ENCODE peak calls at places on chromosome X, in ten cellular contexts. W is lower leg skin, A is HepG2, M is fibroblast of the aortic adventitia, Z is Peyer's patch, H is tibial artery, G is keratinocyte, F is fibroblast of pulmonary artery, B is neural crest cell, V is heart right ventricle. J is an unnamed sample.

GRCh38 chrX:131734621-131735020 is 190.7 kb downstream of the OR13H1 start:
- DNase-seq in V (peak), W (peak), G (no peak), M (peak), F (no peak), A (no peak), H (no peak), Z (peak), B (no peak), J (no peak)

GRCh38 chrX:40340116-40340515 is 240.7 kb upstream of the ATP6AP2 start:
- DNase-seq in V (no peak), M (no peak), B (no peak), A (no peak), Z (no peak), F (no peak), W (no peak), H (no peak), G (no peak), J (no peak)

GRCh38 chrX:36961590-36961989 is 46.6 kb upstream of the FAM47C start:
- DNase-seq in G (no peak), V (no peak), M (no peak), H (no peak), Z (no peak), F (no peak), A (peak), B (no peak), W (no peak), J (no peak)

GRCh38 chrX:71366674-71367256 is 608 bp downstream of the TAF1 start:
- DNase-seq in W (peak), M (peak), H (no peak), F (peak), G (no peak), B (no peak), V (peak), A (no peak), Z (peak), J (peak)

GRCh38 chrX:45198301-45198700 is 2.4 kb downstream of the DIPK2B start:
- DNase-seq in W (no peak), M (no peak), F (peak), V (no peak), H (no peak), A (no peak), G (no peak), B (no peak), Z (no peak), J (no peak)

GRCh38 chrX:101550362-101550761 is at the start of gene ARMCX1:
- DNase-seq in F (peak), H (peak), G (no peak), A (no peak), V (peak), W (peak), B (peak), M (peak), Z (peak), J (peak)

GRCh38 chrX:150731795-150732194 is 38.6 kb downstream of the MTMR1 start:
- DNase-seq in W (no peak), B (no peak), M (peak), Z (no peak), H (no peak), A (no peak), V (peak), G (no peak), F (peak), J (no peak)

GRCh38 chrX:14529288-14529989 is at the start of gene GLRA2:
- DNase-seq in M (peak), A (peak), B (peak), F (peak), G (no peak), W (no peak), Z (peak), V (no peak), H (no peak), J (peak)

GRCh38 chrX:95733426-95733825 is 951.2 kb upstream of the DIAPH2 start:
- DNase-seq in H (no peak), F (no peak), G (no peak), V (no peak), B (no peak), Z (no peak), A (no peak), M (no peak), W (no peak), J (no peak)

GRCh38 chrX:134604701-134605271 is 53.5 kb downstream of the PLAC1 start:
- DNase-seq in A (no peak), V (peak), F (peak), B (no peak), H (no peak), G (no peak), M (peak), W (no peak), Z (no peak), J (peak)

GRCh38 chrX:43964936-43965335 is 8.3 kb downstream of the NDP start:
- DNase-seq in V (no peak), F (no peak), M (no peak), G (no peak), W (no peak), B (no peak), A (no peak), Z (no peak), H (no peak), J (no peak)

GRCh38 chrX:150966235-150966634 is 16.9 kb upstream of the HMGB3 start:
- DNase-seq in H (no peak), B (peak), Z (no peak), A (no peak), F (no peak), V (no peak), W (no peak), M (no peak), G (no peak), J (no peak)

GRCh38 chrX:1932231-1932630 is 317.4 kb downstream of the ASMT start:
- DNase-seq in V (no peak), H (no peak), Z (no peak), M (no peak), G (no peak), B (no peak), A (no peak), F (peak), W (no peak), J (no peak)

GRCh38 chrX:44872319-44872816 is 620 bp upstream of the KDM6A start:
- DNase-seq in G (no peak), Z (no peak), M (no peak), F (peak), A (no peak), V (no peak), H (no peak), W (peak), B (no peak), J (peak)

GRCh38 chrX:23008431-23009099 is 8.8 kb downstream of the DDX53 start:
- DNase-seq in F (peak), Z (no peak), W (no peak), H (no peak), V (no peak), B (no peak), M (peak), G (no peak), A (peak), J (no peak)

GRCh38 chrX:94400488-94400887 is 726.5 kb downstream of the FAM133A start:
- DNase-seq in G (peak), F (no peak), M (no peak), A (peak), B (no peak), Z (no peak), H (no peak), W (no peak), V (no peak), J (no peak)

GRCh38 chrX:63513825-63514574 is 162.9 kb upstream of the SPIN4 start:
- DNase-seq in G (no peak), H (no peak), V (peak), F (peak), M (peak), Z (no peak), W (no peak), A (no peak), B (no peak), J (peak)

GRCh38 chrX:9797961-9798360 is 11.7 kb downstream of the SHROOM2 start:
- DNase-seq in B (no peak), F (no peak), H (no peak), M (no peak), G (no peak), W (no peak), Z (no peak), V (no peak), A (no peak), J (no peak)

DNA sequence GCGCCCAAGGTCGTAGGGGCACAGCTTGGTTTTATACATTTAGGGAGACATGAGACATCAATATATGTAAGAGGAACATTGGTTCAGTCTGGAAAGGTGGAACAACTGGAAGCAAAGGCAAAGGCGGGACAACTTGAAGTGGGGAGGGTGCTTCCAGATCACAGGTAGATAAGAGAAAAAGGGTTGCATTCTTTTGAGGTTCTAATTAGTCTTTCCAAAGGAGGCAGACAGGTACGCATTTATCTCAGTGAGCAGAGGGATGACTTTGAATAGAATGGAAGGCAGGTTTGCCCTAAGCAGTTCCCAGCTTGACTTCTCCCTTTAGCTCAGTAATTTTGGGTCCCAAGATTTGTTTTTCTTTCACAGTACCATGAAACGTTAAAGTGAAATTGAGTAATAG is 223.2 kb downstream of the FAM47A start:
- DNase-seq in W (no peak), V (no peak), H (no peak), A (no peak), Z (no peak), F (no peak), G (no peak), M (no peak), B (no peak), J (no peak)
- TF ChIP-seq CTCF in W (no peak), V (no peak), H (no peak), A (no peak), Z (no peak), F (no peak), G (no peak), M (no peak), B (no peak), J (no peak)

DNA sequence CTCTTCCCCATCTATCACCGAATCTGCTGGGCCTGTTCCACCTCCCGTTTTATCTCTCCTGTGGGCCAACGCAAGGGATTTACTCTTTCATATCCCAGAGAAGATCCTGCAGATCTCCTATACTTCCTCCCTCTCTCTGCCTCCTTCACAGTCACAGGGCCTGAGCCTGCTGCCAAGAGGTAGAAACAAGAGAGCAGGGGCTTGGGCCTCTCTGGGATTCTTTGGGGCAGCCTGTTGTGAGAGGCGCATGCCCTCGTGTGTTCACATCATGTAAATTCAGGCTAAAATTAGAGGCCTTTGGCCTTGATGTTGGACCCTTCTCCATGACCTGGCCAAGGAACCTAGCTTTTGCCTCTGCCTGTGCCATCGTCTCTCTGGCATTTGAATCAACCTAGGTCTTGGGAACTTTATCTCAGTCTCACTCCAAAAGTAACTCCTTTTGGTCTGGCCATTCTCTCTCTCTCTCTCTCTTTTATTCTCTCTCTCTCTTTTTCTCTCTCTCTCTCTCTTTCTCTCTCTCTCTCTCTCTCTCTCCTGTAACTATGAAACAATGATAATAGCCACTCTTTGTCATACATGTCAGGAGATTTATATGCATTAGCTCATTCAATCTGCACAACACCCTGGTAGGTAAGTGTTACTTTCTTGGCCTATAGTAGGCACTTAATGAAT is 20.0 kb upstream of the EFNB1 start:
- DNase-seq in G (no peak), Z (no peak), H (no peak), A (no peak), M (peak), F (peak), B (no peak), V (peak), W (no peak), J (peak)
- TF ChIP-seq CTCF in G (peak), Z (no peak), H (no peak), A (peak), M (peak), F (peak), B (peak), V (peak), W (no peak), J (no peak)

GRCh38 chrX:97638621-97639020 is 754.9 kb downstream of the RPA4 start:
- DNase-seq in H (no peak), F (no peak), Z (no peak), G (no peak), W (no peak), V (no peak), B (no peak), M (no peak), A (no peak), J (no peak)
- TF ChIP-seq CTCF in H (no peak), F (no peak), Z (no peak), G (no peak), W (no peak), V (no peak), B (no peak), M (no peak), A (no peak), J (no peak)

DNA sequence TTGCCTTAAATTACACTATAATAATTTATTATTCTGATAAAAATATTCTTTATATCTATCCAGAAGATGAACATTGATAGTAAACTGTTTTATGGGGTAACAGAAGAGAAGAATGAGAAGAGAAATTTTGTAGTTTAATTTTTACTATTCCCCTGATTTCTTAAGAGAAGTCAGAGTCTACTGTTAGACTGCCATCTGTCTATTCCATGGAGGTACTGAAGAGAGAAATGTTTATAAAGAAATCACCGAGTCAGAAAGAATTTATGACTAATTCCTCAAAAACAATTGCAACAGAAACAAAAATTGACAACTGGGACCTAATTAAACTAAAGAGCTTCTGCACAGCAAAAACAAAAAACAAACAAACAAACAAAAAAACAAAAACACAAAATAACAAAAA is 149.9 kb downstream of the FGF16 start:
- DNase-seq in H (no peak), B (no peak), Z (no peak), V (no peak), M (peak), W (no peak), F (peak), G (no peak), A (no peak), J (no peak)
- TF ChIP-seq CTCF in H (peak), B (peak), Z (peak), V (peak), M (peak), W (no peak), F (peak), G (peak), A (no peak), J (no peak)

DNA sequence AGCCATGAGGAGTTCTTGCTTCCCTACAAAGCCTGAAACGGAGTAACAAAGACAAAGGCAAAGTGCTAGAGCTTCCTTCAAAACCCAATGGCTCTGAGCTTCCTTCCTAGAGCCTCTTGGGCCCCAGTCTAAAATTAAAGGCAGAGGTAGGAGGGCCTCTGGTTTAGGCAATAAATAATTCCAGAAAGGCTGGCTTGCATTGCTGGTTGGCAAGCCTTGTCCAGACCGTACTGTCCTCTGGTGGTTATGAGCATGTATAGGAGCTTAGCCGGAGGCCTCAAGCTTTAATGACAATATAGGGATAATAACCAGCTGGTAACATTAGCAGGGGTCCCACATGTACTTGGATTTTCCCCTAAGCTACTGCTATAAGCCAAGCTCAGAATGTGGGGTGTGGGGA is 237.3 kb downstream of the AR start:
- DNase-seq in Z (no peak), A (no peak), B (no peak), H (peak), V (peak), M (no peak), G (no peak), F (no peak), W (no peak), J (no peak)
- TF ChIP-seq CTCF in Z (no peak), A (no peak), B (no peak), H (peak), V (peak), M (peak), G (no peak), F (peak), W (no peak), J (no peak)